ENCODE peak calls at places on chromosomes 11 and 22, in six cellular contexts. One of them, this sample, is unnamed.

GRCh38 chr22:27032121-27032761 is 374.9 kb downstream of the MIAT start:
- DNase-seq in WERI-Rb-1: peak
- DNase-seq in astrocyte of the spinal cord: peak
- DNase-seq in GM12878: no peak
- DNase-seq in coronary artery: peak
- DNase-seq in IMR-90: no peak
- DNase-seq in this sample: no peak

GRCh38 chr22:29083576-29084566 is 11.0 kb downstream of the KREMEN1 start:
- DNase-seq in astrocyte of the spinal cord: no peak
- DNase-seq in IMR-90: peak
- DNase-seq in coronary artery: no peak
- DNase-seq in WERI-Rb-1: no peak
- DNase-seq in GM12878: no peak
- DNase-seq in this sample: peak

GRCh38 chr11:92322225-92322624 is 97.6 kb downstream of the FAT3 start:
- DNase-seq in coronary artery: no peak
- DNase-seq in IMR-90: peak
- DNase-seq in astrocyte of the spinal cord: peak
- DNase-seq in WERI-Rb-1: no peak
- DNase-seq in GM12878: no peak
- DNase-seq in this sample: peak

GRCh38 chr22:41537203-41537602 is 7.1 kb downstream of the POLR3H start:
- DNase-seq in GM12878: no peak
- DNase-seq in IMR-90: no peak
- DNase-seq in WERI-Rb-1: no peak
- DNase-seq in coronary artery: no peak
- DNase-seq in astrocyte of the spinal cord: no peak
- DNase-seq in this sample: no peak

GRCh38 chr11:117862019-117862725 is 14.3 kb downstream of the FXYD6 start:
- DNase-seq in coronary artery: peak
- DNase-seq in IMR-90: no peak
- DNase-seq in WERI-Rb-1: no peak
- DNase-seq in GM12878: no peak
- DNase-seq in astrocyte of the spinal cord: no peak
- DNase-seq in this sample: no peak

GRCh38 chr11:102653744-102654291 is 28.7 kb upstream of the MMP20 start:
- DNase-seq in IMR-90: peak
- DNase-seq in GM12878: no peak
- DNase-seq in astrocyte of the spinal cord: no peak
- DNase-seq in coronary artery: no peak
- DNase-seq in WERI-Rb-1: no peak
- DNase-seq in this sample: peak

GRCh38 chr22:41931701-41932269 is 5.2 kb upstream of the TNFRSF13C start:
- DNase-seq in GM12878: peak
- DNase-seq in WERI-Rb-1: no peak
- DNase-seq in IMR-90: no peak
- DNase-seq in astrocyte of the spinal cord: no peak
- DNase-seq in coronary artery: no peak
- DNase-seq in this sample: no peak

GRCh38 chr11:133323354-133323753 is 208.9 kb downstream of the OPCML start:
- DNase-seq in astrocyte of the spinal cord: no peak
- DNase-seq in coronary artery: no peak
- DNase-seq in WERI-Rb-1: no peak
- DNase-seq in GM12878: no peak
- DNase-seq in IMR-90: no peak
- DNase-seq in this sample: no peak

GRCh38 chr11:102581091-102581490 is 44.0 kb downstream of the MMP20 start:
- DNase-seq in astrocyte of the spinal cord: no peak
- DNase-seq in GM12878: no peak
- DNase-seq in IMR-90: no peak
- DNase-seq in WERI-Rb-1: no peak
- DNase-seq in coronary artery: no peak
- DNase-seq in this sample: no peak

GRCh38 chr22:47740109-47740805 is 977.8 kb downstream of the TBC1D22A start:
- DNase-seq in WERI-Rb-1: no peak
- DNase-seq in IMR-90: no peak
- DNase-seq in astrocyte of the spinal cord: no peak
- DNase-seq in coronary artery: no peak
- DNase-seq in GM12878: no peak
- DNase-seq in this sample: no peak

GRCh38 chr11:38718659-38719058 is 2120.6 kb upstream of the RAG2 start:
- DNase-seq in astrocyte of the spinal cord: no peak
- DNase-seq in WERI-Rb-1: no peak
- DNase-seq in coronary artery: no peak
- DNase-seq in IMR-90: no peak
- DNase-seq in GM12878: no peak
- DNase-seq in this sample: no peak

GRCh38 chr11:79113099-79113498 is 327.7 kb downstream of the TENM4 start:
- DNase-seq in astrocyte of the spinal cord: no peak
- DNase-seq in GM12878: no peak
- DNase-seq in coronary artery: no peak
- DNase-seq in IMR-90: no peak
- DNase-seq in WERI-Rb-1: no peak
- DNase-seq in this sample: no peak

GRCh38 chr22:21725956-21726649 is 9.5 kb downstream of the YPEL1 start:
- DNase-seq in IMR-90: no peak
- DNase-seq in GM12878: no peak
- DNase-seq in WERI-Rb-1: no peak
- DNase-seq in astrocyte of the spinal cord: no peak
- DNase-seq in coronary artery: no peak
- DNase-seq in this sample: no peak

GRCh38 chr11:74084796-74085541 is 76.1 kb upstream of the UCP3 start:
- DNase-seq in GM12878: no peak
- DNase-seq in astrocyte of the spinal cord: peak
- DNase-seq in coronary artery: no peak
- DNase-seq in IMR-90: peak
- DNase-seq in WERI-Rb-1: no peak
- DNase-seq in this sample: peak

GRCh38 chr11:24779791-24780190 is 282.9 kb downstream of the LUZP2 start:
- DNase-seq in astrocyte of the spinal cord: no peak
- DNase-seq in coronary artery: no peak
- DNase-seq in GM12878: no peak
- DNase-seq in WERI-Rb-1: no peak
- DNase-seq in IMR-90: no peak
- DNase-seq in this sample: no peak

GRCh38 chr22:25764270-25765015 is 22.5 kb downstream of the MYO18B start:
- DNase-seq in GM12878: no peak
- DNase-seq in IMR-90: no peak
- DNase-seq in WERI-Rb-1: peak
- DNase-seq in astrocyte of the spinal cord: no peak
- DNase-seq in coronary artery: no peak
- DNase-seq in this sample: no peak

GRCh38 chr11:126597041-126597440 is 241.6 kb downstream of the ST3GAL4 start:
- DNase-seq in WERI-Rb-1: no peak
- DNase-seq in coronary artery: no peak
- DNase-seq in GM12878: no peak
- DNase-seq in astrocyte of the spinal cord: no peak
- DNase-seq in IMR-90: no peak
- DNase-seq in this sample: no peak

GRCh38 chr11:5473921-5474320 is 14.6 kb upstream of the OR52D1 start:
- DNase-seq in IMR-90: no peak
- DNase-seq in WERI-Rb-1: no peak
- DNase-seq in coronary artery: no peak
- DNase-seq in GM12878: no peak
- DNase-seq in astrocyte of the spinal cord: no peak
- DNase-seq in this sample: no peak

GRCh38 chr11:125257185-125257584 is 92.6 kb downstream of the PKNOX2 start:
- DNase-seq in WERI-Rb-1: peak
- DNase-seq in astrocyte of the spinal cord: no peak
- DNase-seq in IMR-90: no peak
- DNase-seq in coronary artery: no peak
- DNase-seq in GM12878: no peak
- DNase-seq in this sample: no peak

GRCh38 chr11:23866641-23867040 is 630.2 kb upstream of the LUZP2 start:
- DNase-seq in coronary artery: no peak
- DNase-seq in GM12878: no peak
- DNase-seq in IMR-90: peak
- DNase-seq in WERI-Rb-1: peak
- DNase-seq in astrocyte of the spinal cord: peak
- DNase-seq in this sample: peak

GRCh38 chr11:56521955-56522354 is 21.1 kb downstream of the OR5M11 start:
- DNase-seq in IMR-90: no peak
- DNase-seq in WERI-Rb-1: no peak
- DNase-seq in astrocyte of the spinal cord: no peak
- DNase-seq in coronary artery: no peak
- DNase-seq in GM12878: no peak
- DNase-seq in this sample: no peak

GRCh38 chr11:93031386-93031785 is 61.9 kb downstream of the MTNR1B start:
- DNase-seq in WERI-Rb-1: no peak
- DNase-seq in coronary artery: no peak
- DNase-seq in GM12878: no peak
- DNase-seq in IMR-90: peak
- DNase-seq in astrocyte of the spinal cord: peak
- DNase-seq in this sample: peak

DNA sequence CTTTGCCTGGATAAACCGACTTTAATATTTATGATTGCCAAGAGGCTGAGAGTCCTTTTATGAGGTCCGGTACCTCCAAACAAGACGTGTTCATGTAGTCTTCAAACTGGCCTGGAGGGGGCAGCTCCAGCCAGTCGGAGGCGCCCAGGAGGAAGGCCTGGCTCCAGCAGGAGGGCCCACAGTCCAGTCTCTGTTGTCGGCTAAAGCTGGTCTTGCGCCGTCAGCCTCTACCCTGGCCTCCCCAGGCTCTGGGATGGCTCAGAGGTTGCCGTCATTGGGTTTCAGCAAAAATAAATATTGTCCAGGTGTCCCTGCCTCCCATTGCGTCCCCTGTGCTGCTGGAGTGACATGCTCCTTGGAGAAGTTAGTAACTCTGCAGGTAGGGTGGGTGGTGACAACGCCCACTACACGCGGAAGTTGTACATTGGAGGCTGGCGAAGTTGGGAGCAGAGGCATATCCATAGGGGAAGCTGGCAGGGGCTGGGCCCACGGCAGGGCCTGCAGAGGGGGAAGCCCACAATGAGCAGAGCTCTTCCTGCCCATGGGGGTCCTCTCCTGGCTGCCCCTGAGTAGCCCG is 1.0 kb upstream of the SLC25A1 start:
- DNase-seq in IMR-90: peak
- DNase-seq in astrocyte of the spinal cord: peak
- DNase-seq in WERI-Rb-1: peak
- DNase-seq in coronary artery: peak
- DNase-seq in GM12878: peak
- DNase-seq in this sample: peak
- H3K4me3 ChIP-seq in IMR-90: peak
- H3K4me3 ChIP-seq in astrocyte of the spinal cord: peak
- H3K4me3 ChIP-seq in WERI-Rb-1: peak
- H3K4me3 ChIP-seq in coronary artery: peak
- H3K4me3 ChIP-seq in GM12878: peak
- H3K4me3 ChIP-seq in this sample: peak

GRCh38 chr11:67372993-67373915 is at the start of gene CLCF1:
- DNase-seq in WERI-Rb-1: peak
- DNase-seq in GM12878: no peak
- DNase-seq in coronary artery: no peak
- DNase-seq in IMR-90: peak
- DNase-seq in astrocyte of the spinal cord: peak
- DNase-seq in this sample: peak
- TF ChIP-seq CTCF in WERI-Rb-1: no peak
- TF ChIP-seq CTCF in GM12878: no peak
- TF ChIP-seq CTCF in coronary artery: no peak
- TF ChIP-seq CTCF in IMR-90: no peak
- TF ChIP-seq CTCF in astrocyte of the spinal cord: no peak
- TF ChIP-seq CTCF in this sample: no peak

GRCh38 chr22:32430352-32430751 is 18.3 kb upstream of the RTCB start:
- DNase-seq in WERI-Rb-1: no peak
- DNase-seq in GM12878: no peak
- DNase-seq in coronary artery: no peak
- DNase-seq in astrocyte of the spinal cord: no peak
- DNase-seq in IMR-90: no peak
- DNase-seq in this sample: no peak
- H3K4me3 ChIP-seq in WERI-Rb-1: no peak
- H3K4me3 ChIP-seq in GM12878: no peak
- H3K4me3 ChIP-seq in coronary artery: no peak
- H3K4me3 ChIP-seq in astrocyte of the spinal cord: no peak
- H3K4me3 ChIP-seq in IMR-90: no peak
- H3K4me3 ChIP-seq in this sample: no peak

DNA sequence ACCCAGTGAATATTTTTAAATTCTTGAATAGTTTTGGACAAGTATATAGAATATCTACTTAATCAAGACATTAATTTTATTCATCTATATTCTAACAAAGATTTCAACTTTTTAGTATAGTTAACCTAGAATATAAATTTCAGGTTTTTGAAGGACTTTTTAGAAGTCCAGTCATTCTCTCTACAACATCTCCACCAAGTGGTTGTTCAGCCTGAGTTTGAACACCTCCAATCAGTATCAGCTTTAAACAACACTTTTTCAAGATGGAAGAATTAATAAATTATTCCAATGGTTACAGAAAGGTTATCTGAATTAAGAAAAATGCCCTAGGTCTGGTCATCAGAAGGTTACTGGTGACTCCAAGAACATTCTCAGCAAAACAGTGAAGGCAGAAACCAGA is 31.8 kb downstream of the EIF3M start:
- DNase-seq in GM12878: no peak
- DNase-seq in coronary artery: no peak
- DNase-seq in IMR-90: no peak
- DNase-seq in astrocyte of the spinal cord: no peak
- DNase-seq in WERI-Rb-1: no peak
- DNase-seq in this sample: peak
- TF ChIP-seq CTCF in GM12878: peak
- TF ChIP-seq CTCF in coronary artery: no peak
- TF ChIP-seq CTCF in IMR-90: peak
- TF ChIP-seq CTCF in astrocyte of the spinal cord: peak
- TF ChIP-seq CTCF in WERI-Rb-1: no peak
- TF ChIP-seq CTCF in this sample: peak